ENCODE peak calls at places on chromosome 17, in seven cellular contexts. R, B, Y, T, L, V and X are unnamed samples.

GRCh38 chr17:42675984-42676423 is 790 bp downstream of the PLEKHH3 start:
- DNase-seq in L (peak; percentile 64), T (peak; percentile 79), R (peak; percentile 45), B (no peak), V (peak; percentile 65), Y (peak; percentile 67), X (no peak)

GRCh38 chr17:48555183-48555615 is 10.3 kb upstream of the HOXB2 start:
- DNase-seq in T (peak; percentile 97), Y (no peak), V (no peak), L (no peak), R (peak; percentile 99), B (no peak), X (no peak)

GRCh38 chr17:82888583-82889495 is 49.0 kb upstream of the ZNF750 start:
- DNase-seq in B (no peak), L (no peak), V (peak; percentile 47), Y (no peak), T (no peak), R (no peak), X (no peak)

GRCh38 chr17:73720187-73720834 is 76.1 kb upstream of the SDK2 start:
- DNase-seq in L (no peak), Y (peak; percentile 54), B (no peak), V (no peak), T (no peak), R (no peak), X (no peak)

GRCh38 chr17:77838748-77839147 is 119.8 kb upstream of the TNRC6C start:
- DNase-seq in Y (no peak), V (no peak), B (no peak), R (no peak), L (no peak), T (no peak), X (no peak)

GRCh38 chr17:79733692-79734070 is 2.9 kb downstream of the ENPP7 start:
- DNase-seq in T (no peak), L (no peak), Y (no peak), B (no peak), R (no peak), V (no peak), X (no peak)

GRCh38 chr17:65123757-65124675 is 13.2 kb upstream of the RGS9 start:
- DNase-seq in R (peak; percentile 76), Y (no peak), T (peak; percentile 33), B (no peak), V (no peak), L (no peak), X (no peak)

GRCh38 chr17:37743875-37744632 is 805 bp downstream of the HNF1B start:
- DNase-seq in B (no peak), T (peak; percentile 23), R (no peak), Y (peak; percentile 64), L (peak; percentile 75), V (peak; percentile 31), X (peak; percentile 43)

GRCh38 chr17:40779181-40779909 is 3.0 kb downstream of the KRT27 start:
- DNase-seq in V (peak; percentile 54), L (peak; percentile 56), R (no peak), Y (no peak), T (no peak), B (no peak), X (no peak)

GRCh38 chr17:76546556-76547182 is 6.8 kb downstream of the PRCD start:
- DNase-seq in Y (no peak), V (no peak), R (peak; percentile 99), B (no peak), T (peak; percentile 94), L (no peak), X (no peak)

GRCh38 chr17:13266596-13266995 is 248.8 kb upstream of the ELAC2 start:
- DNase-seq in T (no peak), R (peak; percentile 16), L (no peak), V (peak; percentile 96), B (no peak), Y (peak; percentile 14), X (no peak)

GRCh38 chr17:75628425-75628824 is 4.8 kb upstream of the SMIM5 start:
- DNase-seq in V (no peak), Y (no peak), T (no peak), L (no peak), R (no peak), B (no peak), X (no peak)

GRCh38 chr17:30600830-30601494 is 123.8 kb downstream of the GOSR1 start:
- DNase-seq in R (peak; percentile 11), B (no peak), Y (peak; percentile 49), V (peak; percentile 20), L (no peak), T (peak; percentile 42), X (peak; percentile 36)

GRCh38 chr17:238964-239259 is 57.5 kb upstream of the DOC2B start:
- DNase-seq in T (no peak), R (no peak), B (no peak), V (no peak), L (no peak), Y (no peak), X (no peak)

GRCh38 chr17:29068828-29069227 is 25.9 kb downstream of the PIPOX start:
- DNase-seq in L (no peak), Y (no peak), B (no peak), T (no peak), V (no peak), R (no peak), X (no peak)

GRCh38 chr17:34542700-34543336 is 36.6 kb upstream of the TMEM132E start:
- DNase-seq in R (no peak), B (no peak), V (peak; percentile 51), T (peak; percentile 15), Y (peak; percentile 31), L (peak; percentile 68), X (peak; percentile 64)

GRCh38 chr17:19237389-19238166 is 412 bp downstream of the EPN2 start:
- DNase-seq in R (no peak), Y (peak; percentile 39), B (no peak), V (no peak), T (peak; percentile 52), L (peak; percentile 61), X (peak; percentile 45)

GRCh38 chr17:71777048-71777638 is 343.7 kb upstream of the SOX9 start:
- DNase-seq in R (no peak), T (peak; percentile 26), L (no peak), B (no peak), Y (no peak), V (no peak), X (no peak)

GRCh38 chr17:61486135-61487120 is 34.2 kb downstream of the TBX4 start:
- DNase-seq in B (no peak), T (peak; percentile 61), R (no peak), V (no peak), Y (peak; percentile 67), L (peak; percentile 28), X (no peak)

GRCh38 chr17:63378411-63379076 is 67.6 kb downstream of the CYB561 start:
- DNase-seq in V (no peak), B (no peak), Y (no peak), T (no peak), R (no peak), L (no peak), X (no peak)
- H2BK120ac ChIP-seq in V (no peak overlapping the region), B (no peak overlapping the region), Y (no peak overlapping the region), T (no peak overlapping the region), R (no peak overlapping the region), L (no peak overlapping the region), X (no peak overlapping the region)

GRCh38 chr17:62650587-62650986 is 23.1 kb downstream of the MRC2 start:
- DNase-seq in Y (no peak), R (no peak), L (no peak), T (no peak), B (no peak), V (no peak), X (no peak)

GRCh38 chr17:62649570-62649969 is 22.1 kb downstream of the MRC2 start:
- DNase-seq in L (no peak), B (no peak), R (no peak), Y (no peak), T (no peak), V (no peak), X (no peak)

GRCh38 chr17:62644487-62645173 is 17.2 kb downstream of the MRC2 start:
- DNase-seq in V (peak; percentile 84), T (no peak), Y (peak; percentile 78), B (no peak), L (peak; percentile 91), R (no peak), X (peak; percentile 38)

GRCh38 chr17:62648954-62649294 is 21.5 kb downstream of the MRC2 start:
- DNase-seq in V (no peak), R (no peak), T (no peak), Y (no peak), B (no peak), L (peak; percentile 56), X (no peak)

DNA sequence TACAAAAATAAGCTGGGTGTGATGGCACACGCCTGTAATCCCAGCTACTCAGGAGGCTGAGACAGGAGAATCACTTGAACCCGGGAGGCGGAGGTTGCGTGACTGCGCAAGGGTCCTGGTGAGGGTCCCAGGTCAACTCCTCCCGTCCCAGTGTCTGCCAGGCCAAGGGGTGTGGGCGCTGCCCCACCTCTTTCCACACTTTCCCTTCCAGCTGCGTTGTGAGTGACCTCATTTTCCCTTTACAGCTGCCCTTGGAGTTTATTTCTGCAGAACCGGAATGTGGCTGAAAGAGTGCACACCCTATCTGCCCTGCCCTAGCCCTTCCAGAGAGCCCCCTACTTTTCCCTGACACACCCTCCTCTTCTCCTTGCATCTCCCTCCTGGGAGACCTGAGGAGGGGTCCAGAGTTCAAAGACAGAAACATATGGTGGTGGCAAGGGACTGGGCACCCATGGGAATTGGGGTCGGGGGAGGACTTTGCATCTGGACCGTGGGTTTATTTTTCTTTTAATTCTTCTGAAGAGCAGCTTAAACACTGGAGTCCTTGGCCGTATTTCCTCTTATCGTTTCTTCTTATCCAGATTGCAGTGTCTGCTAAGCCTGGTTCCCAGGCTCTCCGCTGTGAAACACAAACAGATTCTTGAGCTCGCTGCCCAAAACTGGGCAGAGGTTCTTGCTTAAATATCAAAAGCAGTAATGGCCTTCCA is 20.9 kb downstream of the MRC2 start:
- DNase-seq in R (peak; percentile 29), B (no peak), Y (no peak), V (no peak), L (no peak), T (no peak), X (no peak)
- H2BK120ac ChIP-seq in R (peak overlapping the region; percentile 64), B (no peak overlapping the region), Y (no peak overlapping the region), V (no peak overlapping the region), L (no peak overlapping the region), T (no peak overlapping the region), X (no peak overlapping the region)

GRCh38 chr17:59858167-59858790 is 34.5 kb downstream of the TUBD1 start:
- DNase-seq in B (no peak), V (no peak), R (peak; percentile 23), L (no peak), T (no peak), Y (no peak), X (no peak)

GRCh38 chr17:59859444-59860025 is 33.2 kb downstream of the TUBD1 start:
- DNase-seq in Y (no peak), V (peak; percentile 70), L (no peak), R (peak; percentile 78), B (no peak), T (peak; percentile 77), X (no peak)

GRCh38 chr17:59863607-59864006 is 29.1 kb downstream of the TUBD1 start:
- DNase-seq in R (no peak), L (no peak), T (no peak), B (no peak), Y (no peak), V (no peak), X (no peak)
- H2BK120ac ChIP-seq in R (no peak overlapping the region), L (no peak overlapping the region), T (no peak overlapping the region), B (no peak overlapping the region), Y (no peak overlapping the region), V (no peak overlapping the region), X (no peak overlapping the region)

DNA sequence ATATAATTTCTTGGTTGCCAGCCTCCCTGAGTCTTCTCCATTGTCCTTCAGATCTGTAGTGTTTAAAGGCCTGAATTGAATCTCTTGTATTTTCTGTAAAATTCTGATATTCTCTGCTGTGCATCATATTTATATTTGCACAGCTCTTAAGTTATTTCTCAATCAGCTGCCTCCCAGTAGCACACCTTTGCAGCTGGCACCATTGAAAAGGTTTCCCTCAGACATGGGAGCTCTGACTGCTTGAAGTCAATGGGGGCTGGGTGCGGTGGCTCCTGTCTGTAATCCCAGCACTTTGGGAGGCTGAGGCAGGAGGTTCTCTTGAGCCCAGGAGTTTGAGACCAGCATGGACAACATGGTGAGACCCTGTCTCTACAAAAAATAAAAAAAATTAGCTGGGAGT is 40.4 kb downstream of the PITPNC1 start:
- DNase-seq in Y (no peak), V (no peak), R (no peak), L (no peak), B (no peak), T (no peak), X (no peak)
- H2BK120ac ChIP-seq in Y (no peak overlapping the region), V (no peak overlapping the region), R (no peak overlapping the region), L (no peak overlapping the region), B (no peak overlapping the region), T (no peak overlapping the region), X (no peak overlapping the region)